ENCODE peak calls at places on chromosomes 16 and 17, in six cellular contexts. A is GM23338, N is dorsolateral prefrontal cortex, R is B cell, X is thoracic aorta, Q is BE2C. W is an unnamed sample.

GRCh38 chr17:56596741-56597494 is 3.4 kb downstream of the NOG start:
- DNase-seq in A (peak; percentile 67), N (no peak), R (no peak), X (no peak), Q (no peak), W (peak; percentile 31)

GRCh38 chr17:51643702-51644490 is 383.6 kb downstream of the UTP18 start:
- DNase-seq in A (no peak), N (no peak), R (no peak), X (no peak), Q (no peak), W (no peak)

GRCh38 chr17:44384823-44385286 is 4.6 kb downstream of the ITGA2B start:
- DNase-seq in A (peak; percentile 68), N (no peak), R (no peak), X (no peak), Q (no peak), W (no peak)

GRCh38 chr17:75776399-75777242 is 8.0 kb upstream of the UNK start:
- DNase-seq in A (no peak), N (peak; percentile 15), R (peak; percentile 52), X (no peak), Q (no peak), W (no peak)

GRCh38 chr17:30477758-30478115 is 529 bp downstream of the GOSR1 start:
- DNase-seq in A (peak; percentile 51), N (no peak), R (no peak), X (no peak), Q (no peak), W (no peak)

GRCh38 chr17:67281736-67282135 is 36.7 kb upstream of the HELZ start:
- DNase-seq in A (no peak), N (no peak), R (no peak), X (no peak), Q (no peak), W (no peak)

GRCh38 chr16:85094812-85095211 is 17.5 kb downstream of the CIBAR2 start:
- DNase-seq in A (no peak), N (no peak), R (no peak), X (no peak), Q (no peak), W (no peak)

GRCh38 chr16:85389679-85390470 is 223.2 kb upstream of the GSE1 start:
- DNase-seq in A (no peak), N (peak; percentile 19), R (peak; percentile 37), X (no peak), Q (peak; percentile 7), W (peak; percentile 2)

GRCh38 chr16:59385953-59386352 is 651.8 kb upstream of the GOT2 start:
- DNase-seq in A (no peak), N (no peak), R (no peak), X (no peak), Q (no peak), W (no peak)

GRCh38 chr17:55161935-55162555 is 102.7 kb upstream of the HLF start:
- DNase-seq in A (no peak), N (no peak), R (no peak), X (no peak), Q (no peak), W (no peak)

GRCh38 chr17:60600490-60601431 is 768 bp downstream of the PPM1D start:
- DNase-seq in A (peak; percentile 90), N (peak; percentile 68), R (peak; percentile 68), X (peak; percentile 25), Q (peak; percentile 87), W (peak; percentile 68)

GRCh38 chr17:60602385-60602742 is 2.4 kb downstream of the PPM1D start:
- DNase-seq in A (no peak), N (no peak), R (no peak), X (no peak), Q (no peak), W (no peak)

GRCh38 chr17:60602871-60603270 is 2.9 kb downstream of the PPM1D start:
- DNase-seq in A (no peak), N (no peak), R (no peak), X (no peak), Q (no peak), W (no peak)

GRCh38 chr17:60599620-60600489 is at the start of gene PPM1D:
- DNase-seq in A (peak; percentile 100), N (peak; percentile 98), R (peak; percentile 99), X (peak; percentile 98), Q (peak; percentile 99), W (peak; percentile 100)

DNA sequence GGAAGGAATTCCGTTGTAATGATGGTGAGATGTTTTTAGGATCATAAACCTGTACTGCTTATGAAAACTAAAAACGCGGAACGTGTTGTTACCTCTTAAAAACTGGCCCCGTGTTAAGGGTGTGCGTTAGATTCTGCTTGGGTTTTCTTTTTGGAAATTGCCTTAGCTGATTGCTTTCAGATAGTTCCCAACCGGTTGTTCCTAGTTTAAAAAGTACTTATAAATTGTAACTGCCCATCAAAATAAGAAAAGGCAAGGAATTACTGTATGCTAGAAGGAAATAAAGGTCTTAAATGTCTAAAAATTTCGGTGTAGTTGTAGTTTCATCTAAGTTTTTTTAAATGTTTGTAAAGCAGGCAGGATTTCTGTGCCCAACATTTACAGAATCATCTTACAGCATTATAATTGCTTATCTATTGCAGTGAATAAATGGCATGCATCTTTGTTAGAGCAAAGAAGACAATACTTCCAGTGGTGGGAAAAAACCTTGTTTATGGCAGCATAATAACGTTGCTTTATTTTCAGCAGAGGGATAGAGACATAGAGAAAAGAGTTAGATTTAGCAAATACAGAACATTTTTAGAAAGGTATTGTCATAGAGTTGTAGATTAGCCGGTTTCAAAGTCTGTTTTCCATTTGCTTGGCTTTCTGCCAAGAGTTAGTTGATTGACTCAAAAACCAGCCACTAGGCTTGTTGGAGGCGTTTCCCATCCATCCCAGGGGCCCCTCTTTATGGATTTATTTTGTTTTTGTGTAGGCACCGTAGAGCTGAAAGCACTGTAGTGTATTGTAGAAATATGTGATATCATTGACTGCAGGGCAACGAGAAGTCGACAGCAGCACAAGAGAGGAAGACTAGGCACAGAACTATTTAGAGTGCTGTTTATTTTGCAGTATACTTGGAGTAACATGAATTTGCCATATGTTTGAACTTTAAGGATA is 1.7 kb downstream of the PPM1D start:
- DNase-seq in A (peak; percentile 79), N (no peak), R (no peak), X (no peak), Q (peak; percentile 61), W (peak; percentile 74)
- TF ChIP-seq CTCF in A (no peak), N (peak; percentile 14), R (peak; percentile 26), X (peak; percentile 10), Q (no peak), W (no peak)

GRCh38 chr16:73565263-73565662 is 517.3 kb upstream of the ZFHX3 start:
- DNase-seq in A (peak; percentile 77), N (no peak), R (no peak), X (no peak), Q (no peak), W (no peak)
- TF ChIP-seq CTCF in A (peak; percentile 73), N (peak; percentile 55), R (no peak), X (peak; percentile 42), Q (peak; percentile 31), W (no peak)

GRCh38 chr16:25713785-25714570 is 22.2 kb downstream of the HS3ST4 start:
- DNase-seq in A (no peak), N (no peak), R (no peak), X (no peak), Q (no peak), W (no peak)

GRCh38 chr16:25709182-25709581 is 17.4 kb downstream of the HS3ST4 start:
- DNase-seq in A (peak; percentile 13), N (no peak), R (no peak), X (no peak), Q (no peak), W (no peak)

GRCh38 chr16:25707553-25707952 is 15.8 kb downstream of the HS3ST4 start:
- DNase-seq in A (no peak), N (no peak), R (no peak), X (no peak), Q (no peak), W (no peak)

DNA sequence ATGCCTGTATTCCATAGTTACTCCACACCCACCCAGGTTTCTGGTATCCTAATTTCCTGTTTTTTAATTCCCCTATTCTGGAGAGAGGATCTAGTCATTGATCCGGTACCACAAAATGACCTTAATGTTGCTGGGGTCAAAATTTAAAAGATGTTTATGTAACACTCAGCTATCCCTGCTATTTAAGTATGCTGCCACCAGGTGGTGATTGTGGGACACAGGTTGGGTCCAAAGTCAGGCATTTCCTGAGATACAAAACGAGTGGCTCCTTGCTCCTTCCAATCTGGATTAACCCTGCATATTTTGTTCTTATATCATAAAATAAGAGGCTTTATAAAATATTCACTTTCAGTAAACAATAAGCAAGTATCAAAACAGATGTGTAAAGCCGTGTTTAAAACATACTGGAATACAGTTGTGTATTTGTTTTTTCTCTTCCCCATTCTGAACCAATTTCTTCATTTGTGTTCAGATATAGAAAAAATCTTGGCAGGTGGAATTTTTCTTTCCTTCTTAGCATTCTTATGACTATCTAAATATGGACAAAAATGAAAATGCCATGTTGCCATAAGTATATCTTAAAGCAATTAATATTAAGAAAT is 16.3 kb downstream of the HS3ST4 start:
- DNase-seq in A (peak; percentile 80), N (no peak), R (no peak), X (no peak), Q (peak; percentile 17), W (no peak)
- TF ChIP-seq CTCF in A (peak; percentile 71), N (no peak), R (no peak), X (no peak), Q (peak; percentile 47), W (peak; percentile 18)

DNA sequence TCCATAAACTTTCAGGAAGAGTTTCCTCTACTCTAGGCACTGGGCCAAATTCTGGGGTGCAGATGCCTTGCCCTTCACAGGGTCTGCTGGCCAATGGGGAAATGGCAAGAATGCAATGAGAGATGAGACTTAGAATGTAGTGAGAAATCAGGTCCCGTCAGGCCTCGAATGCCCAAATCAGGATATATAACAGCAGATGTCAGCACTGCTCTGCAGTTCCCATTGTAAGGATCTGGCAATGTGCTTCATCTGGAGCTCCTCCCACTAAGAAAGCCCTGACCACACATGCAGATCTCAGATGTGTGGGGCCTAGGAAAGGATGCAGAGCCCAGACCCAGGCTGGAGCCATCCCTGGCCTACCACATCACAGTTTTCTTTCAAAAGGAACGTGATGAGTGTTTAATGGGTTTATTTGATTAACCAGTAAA is 13.9 kb upstream of the LPCAT2 start:
- DNase-seq in A (peak; percentile 37), N (no peak), R (no peak), X (no peak), Q (peak; percentile 78), W (peak; percentile 39)
- TF ChIP-seq CTCF in A (peak; percentile 40), N (peak; percentile 71), R (no peak), X (no peak), Q (peak; percentile 70), W (no peak)